ENCODE peak calls at places on chromosomes 3 and 15, in four cellular contexts. J is GM12865, M is stromal cell of bone marrow, W is GM13977. U is an unnamed sample.

GRCh38 chr3:13277130-13277783 is 142.9 kb downstream of the NUP210 start:
- DNase-seq in J (no peak), M (no peak), W (no peak), U (no peak)

GRCh38 chr3:76134166-76134565 is 348.8 kb upstream of the ZNF717 start:
- DNase-seq in J (no peak), M (no peak), W (no peak), U (no peak)

GRCh38 chr3:133606902-133607301 is 33.4 kb downstream of the CDV3 start:
- DNase-seq in J (no peak), M (no peak), W (no peak), U (no peak)

GRCh38 chr15:39786444-39787056 is 3.9 kb upstream of the FSIP1 start:
- DNase-seq in J (peak), M (peak), W (peak), U (no peak)

GRCh38 chr15:89770041-89770440 is 6.1 kb upstream of the MESP2 start:
- DNase-seq in J (no peak), M (peak), W (no peak), U (no peak)

GRCh38 chr15:51726302-51727073 is 11.0 kb downstream of the LYSMD2 start:
- DNase-seq in J (peak), M (peak), W (peak), U (no peak)

GRCh38 chr3:133121471-133121870 is 83.3 kb downstream of the TMEM108 start:
- DNase-seq in J (no peak), M (no peak), W (no peak), U (no peak)

GRCh38 chr3:143535994-143536784 is 312.1 kb downstream of the SLC9A9 start:
- DNase-seq in J (peak), M (no peak), W (peak), U (no peak)

GRCh38 chr3:126483321-126483761 is 7.7 kb upstream of the ZXDC start:
- DNase-seq in J (no peak), M (no peak), W (no peak), U (no peak)

GRCh38 chr15:68517285-68517711 is 61.5 kb upstream of the CORO2B start:
- DNase-seq in J (no peak), M (no peak), W (no peak), U (no peak)

GRCh38 chr3:14876942-14877341 is 58.2 kb downstream of the FGD5 start:
- DNase-seq in J (no peak), M (peak), W (no peak), U (no peak)

GRCh38 chr3:178078933-178079332 is 457.3 kb upstream of the KCNMB2 start:
- DNase-seq in J (no peak), M (peak), W (no peak), U (no peak)

GRCh38 chr15:53072077-53072476 is 281.9 kb upstream of the ONECUT1 start:
- DNase-seq in J (peak), M (no peak), W (no peak), U (no peak)

GRCh38 chr3:121988146-121988545 is 33.9 kb downstream of the ILDR1 start:
- DNase-seq in J (no peak), M (no peak), W (no peak), U (no peak)

GRCh38 chr3:141360888-141361598 is 7.3 kb upstream of the ZBTB38 start:
- DNase-seq in J (peak), M (peak), W (peak), U (no peak)

GRCh38 chr15:80773122-80773551 is 6.0 kb upstream of the CEMIP start:
- DNase-seq in J (no peak), M (peak), W (no peak), U (no peak)

GRCh38 chr15:100111103-100112060 is 230.4 kb downstream of the ADAMTS17 start:
- DNase-seq in J (no peak), M (peak), W (no peak), U (no peak)

GRCh38 chr15:85707519-85708338 is 87.0 kb downstream of the KLHL25 start:
- DNase-seq in J (peak), M (peak), W (no peak), U (no peak)

U was measured in naive thymus-derived CD8-positive, alpha-beta T cell.